ENCODE peak calls at places on chromosomes 16 and 17, in five cellular contexts. One of them, this sample, is unnamed.

GRCh38 chr16:58195771-58196170 is 2.1 kb downstream of the CSNK2A2 start:
- DNase-seq in LoVo: no peak
- DNase-seq in RKO: no peak
- DNase-seq in naive thymus-derived CD8-positive, alpha-beta T cell: no peak
- DNase-seq in effector CD8-positive, alpha-beta T cell: no peak
- DNase-seq in this sample: no peak

GRCh38 chr16:89828199-89828869 is at the start of gene SPIRE2:
- DNase-seq in effector CD8-positive, alpha-beta T cell: peak; percentile 47
- DNase-seq in LoVo: peak; percentile 77
- DNase-seq in RKO: peak; percentile 76
- DNase-seq in naive thymus-derived CD8-positive, alpha-beta T cell: peak; percentile 75
- DNase-seq in this sample: no peak

GRCh38 chr16:85720319-85720637 is 30.6 kb downstream of the C16orf74 start:
- DNase-seq in LoVo: peak; percentile 61
- DNase-seq in naive thymus-derived CD8-positive, alpha-beta T cell: no peak
- DNase-seq in RKO: no peak
- DNase-seq in effector CD8-positive, alpha-beta T cell: no peak
- DNase-seq in this sample: no peak

GRCh38 chr17:4072487-4073157 is 70.2 kb downstream of the ZZEF1 start:
- DNase-seq in effector CD8-positive, alpha-beta T cell: no peak
- DNase-seq in naive thymus-derived CD8-positive, alpha-beta T cell: no peak
- DNase-seq in RKO: no peak
- DNase-seq in LoVo: no peak
- DNase-seq in this sample: no peak

GRCh38 chr17:50569592-50569991 is 9.1 kb downstream of the CACNA1G start:
- DNase-seq in LoVo: no peak
- DNase-seq in naive thymus-derived CD8-positive, alpha-beta T cell: no peak
- DNase-seq in RKO: no peak
- DNase-seq in effector CD8-positive, alpha-beta T cell: no peak
- DNase-seq in this sample: no peak

GRCh38 chr17:56949595-56949994 is 11.3 kb downstream of the COIL start:
- DNase-seq in effector CD8-positive, alpha-beta T cell: no peak
- DNase-seq in LoVo: no peak
- DNase-seq in RKO: no peak
- DNase-seq in naive thymus-derived CD8-positive, alpha-beta T cell: no peak
- DNase-seq in this sample: no peak

GRCh38 chr17:37097162-37097561 is 148.4 kb downstream of the AATF start:
- DNase-seq in LoVo: no peak
- DNase-seq in effector CD8-positive, alpha-beta T cell: no peak
- DNase-seq in RKO: no peak
- DNase-seq in naive thymus-derived CD8-positive, alpha-beta T cell: no peak
- DNase-seq in this sample: no peak

GRCh38 chr17:71423871-71424546 is 696.8 kb upstream of the SOX9 start:
- DNase-seq in LoVo: peak; percentile 94
- DNase-seq in effector CD8-positive, alpha-beta T cell: no peak
- DNase-seq in naive thymus-derived CD8-positive, alpha-beta T cell: no peak
- DNase-seq in RKO: no peak
- DNase-seq in this sample: peak; percentile 100

GRCh38 chr16:78576941-78577340 is 477.5 kb downstream of the WWOX start:
- DNase-seq in naive thymus-derived CD8-positive, alpha-beta T cell: no peak
- DNase-seq in effector CD8-positive, alpha-beta T cell: no peak
- DNase-seq in RKO: no peak
- DNase-seq in LoVo: no peak
- DNase-seq in this sample: no peak

GRCh38 chr17:50151937-50152547 is 1.6 kb upstream of the PPP1R9B start:
- DNase-seq in RKO: peak; percentile 94
- DNase-seq in naive thymus-derived CD8-positive, alpha-beta T cell: no peak
- DNase-seq in LoVo: peak; percentile 84
- DNase-seq in effector CD8-positive, alpha-beta T cell: no peak
- DNase-seq in this sample: peak; percentile 79

GRCh38 chr17:9568957-9569588 is 6.5 kb downstream of the STX8 start:
- DNase-seq in naive thymus-derived CD8-positive, alpha-beta T cell: no peak
- DNase-seq in effector CD8-positive, alpha-beta T cell: no peak
- DNase-seq in RKO: no peak
- DNase-seq in LoVo: no peak
- DNase-seq in this sample: no peak

GRCh38 chr17:73412914-73413313 is 101.1 kb upstream of the CDC42EP4 start:
- DNase-seq in effector CD8-positive, alpha-beta T cell: no peak
- DNase-seq in RKO: no peak
- DNase-seq in LoVo: no peak
- DNase-seq in naive thymus-derived CD8-positive, alpha-beta T cell: no peak
- DNase-seq in this sample: no peak

GRCh38 chr17:31357831-31358400 is 33.6 kb upstream of the RAB11FIP4 start:
- DNase-seq in effector CD8-positive, alpha-beta T cell: no peak
- DNase-seq in RKO: no peak
- DNase-seq in naive thymus-derived CD8-positive, alpha-beta T cell: no peak
- DNase-seq in LoVo: no peak
- DNase-seq in this sample: peak; percentile 45

GRCh38 chr17:39981207-39982068 is 831 bp downstream of the PSMD3 start:
- DNase-seq in effector CD8-positive, alpha-beta T cell: no peak
- DNase-seq in naive thymus-derived CD8-positive, alpha-beta T cell: no peak
- DNase-seq in RKO: peak; percentile 29
- DNase-seq in LoVo: no peak
- DNase-seq in this sample: no peak

GRCh38 chr17:35127751-35128514 is 6.5 kb downstream of the FNDC8 start:
- DNase-seq in LoVo: no peak
- DNase-seq in naive thymus-derived CD8-positive, alpha-beta T cell: no peak
- DNase-seq in RKO: no peak
- DNase-seq in effector CD8-positive, alpha-beta T cell: no peak
- DNase-seq in this sample: no peak

GRCh38 chr17:49438885-49439284 is 24.2 kb upstream of the PHB1 start:
- DNase-seq in effector CD8-positive, alpha-beta T cell: no peak
- DNase-seq in LoVo: no peak
- DNase-seq in naive thymus-derived CD8-positive, alpha-beta T cell: no peak
- DNase-seq in RKO: no peak
- DNase-seq in this sample: no peak

GRCh38 chr17:3015890-3016289 is 47.5 kb downstream of the OR1D5 start:
- DNase-seq in naive thymus-derived CD8-positive, alpha-beta T cell: no peak
- DNase-seq in LoVo: no peak
- DNase-seq in RKO: peak; percentile 48
- DNase-seq in effector CD8-positive, alpha-beta T cell: no peak
- DNase-seq in this sample: no peak

GRCh38 chr17:50146230-50146926 is 4.1 kb downstream of the PPP1R9B start:
- DNase-seq in naive thymus-derived CD8-positive, alpha-beta T cell: no peak
- DNase-seq in effector CD8-positive, alpha-beta T cell: no peak
- DNase-seq in LoVo: no peak
- DNase-seq in RKO: no peak
- DNase-seq in this sample: no peak

GRCh38 chr17:45646288-45646988 is 137.7 kb upstream of the CRHR1 start:
- DNase-seq in RKO: no peak
- DNase-seq in LoVo: no peak
- DNase-seq in effector CD8-positive, alpha-beta T cell: no peak
- DNase-seq in naive thymus-derived CD8-positive, alpha-beta T cell: no peak
- DNase-seq in this sample: no peak

This sample was measured in DMS153.